ENCODE peak calls at places on chromosome X, in eight cellular contexts. I, C, Q, S, V, M, P and O are unnamed samples.

GRCh38 chrX:24693453-24694202 is at the start of gene POLA1:
- DNase-seq in I (peak), C (peak), Q (peak), S (peak), V (peak), M (peak), P (peak), O (peak)

GRCh38 chrX:1242901-1243402 is 25.7 kb upstream of the CSF2RA start:
- DNase-seq in I (no peak), C (no peak), Q (peak), S (peak), V (no peak), M (no peak), P (no peak), O (no peak)

GRCh38 chrX:74585766-74586165 is 28.7 kb downstream of the RLIM start:
- DNase-seq in I (no peak), C (no peak), Q (no peak), S (no peak), V (no peak), M (no peak), P (no peak), O (no peak)

GRCh38 chrX:51893931-51894696 is 691 bp downstream of the MAGED1 start:
- DNase-seq in I (no peak), C (no peak), Q (no peak), S (peak), V (peak), M (no peak), P (no peak), O (no peak)

GRCh38 chrX:104488811-104489210 is 77.2 kb upstream of the IL1RAPL2 start:
- DNase-seq in I (no peak), C (no peak), Q (no peak), S (no peak), V (no peak), M (no peak), P (no peak), O (no peak)

GRCh38 chrX:50648151-50648550 is 165.8 kb downstream of the SHROOM4 start:
- DNase-seq in I (no peak), C (no peak), Q (no peak), S (no peak), V (no peak), M (no peak), P (no peak), O (no peak)

GRCh38 chrX:21708116-21708515 is 49.8 kb downstream of the SMPX start:
- DNase-seq in I (no peak), C (no peak), Q (no peak), S (peak), V (no peak), M (no peak), P (no peak), O (no peak)

GRCh38 chrX:154092371-154092770 is 5.1 kb downstream of the MECP2 start:
- DNase-seq in I (no peak), C (no peak), Q (no peak), S (no peak), V (no peak), M (no peak), P (no peak), O (no peak)

GRCh38 chrX:107579956-107580355 is 48.4 kb upstream of the PRPS1 start:
- DNase-seq in I (no peak), C (no peak), Q (no peak), S (no peak), V (peak), M (no peak), P (no peak), O (no peak)

GRCh38 chrX:134246282-134246681 is 9.3 kb downstream of the CCDC160 start:
- DNase-seq in I (no peak), C (no peak), Q (no peak), S (peak), V (peak), M (no peak), P (no peak), O (no peak)

GRCh38 chrX:85698921-85699320 is 319.5 kb upstream of the POF1B start:
- DNase-seq in I (no peak), C (no peak), Q (no peak), S (no peak), V (no peak), M (no peak), P (no peak), O (no peak)

GRCh38 chrX:153933751-153934472 is 925 bp downstream of the NAA10 start:
- DNase-seq in I (no peak), C (no peak), Q (no peak), S (no peak), V (peak), M (no peak), P (no peak), O (no peak)

GRCh38 chrX:118565853-118566252 is 70.2 kb downstream of the DOCK11 start:
- DNase-seq in I (no peak), C (no peak), Q (no peak), S (no peak), V (no peak), M (no peak), P (no peak), O (no peak)

GRCh38 chrX:135112096-135112729 is 8.1 kb downstream of the ETDB start:
- DNase-seq in I (no peak), C (no peak), Q (peak), S (peak), V (peak), M (peak), P (no peak), O (no peak)